ENCODE peak calls at places on chromosomes 13 and 19, in nine cellular contexts. One of them, this sample, is unnamed.

GRCh38 chr19:38304866-38305429 is 897 bp downstream of the C19orf33 start:
- DNase-seq in K562: peak; percentile 97
- DNase-seq in suprapubic skin: no peak
- DNase-seq in breast epithelium: peak; percentile 54
- DNase-seq in endothelial cell of umbilical vein: peak; percentile 70
- DNase-seq in sigmoid colon: no peak
- DNase-seq in HCT116: peak; percentile 96
- DNase-seq in transverse colon: peak; percentile 94
- DNase-seq in stomach: peak; percentile 93
- DNase-seq in this sample: no peak

GRCh38 chr19:45526143-45526542 is 18.9 kb downstream of the VASP start:
- DNase-seq in HCT116: no peak
- DNase-seq in endothelial cell of umbilical vein: peak; percentile 57
- DNase-seq in transverse colon: peak; percentile 68
- DNase-seq in suprapubic skin: no peak
- DNase-seq in sigmoid colon: peak; percentile 83
- DNase-seq in breast epithelium: peak; percentile 65
- DNase-seq in K562: peak; percentile 81
- DNase-seq in stomach: peak; percentile 70
- DNase-seq in this sample: no peak

GRCh38 chr19:6022570-6023049 is 44.7 kb upstream of the RANBP3 start:
- DNase-seq in breast epithelium: no peak
- DNase-seq in endothelial cell of umbilical vein: no peak
- DNase-seq in HCT116: no peak
- DNase-seq in transverse colon: no peak
- DNase-seq in K562: no peak
- DNase-seq in stomach: no peak
- DNase-seq in suprapubic skin: no peak
- DNase-seq in sigmoid colon: peak; percentile 58
- DNase-seq in this sample: no peak

GRCh38 chr13:40376296-40376849 is 290.1 kb downstream of the FOXO1 start:
- DNase-seq in transverse colon: no peak
- DNase-seq in breast epithelium: no peak
- DNase-seq in sigmoid colon: no peak
- DNase-seq in K562: no peak
- DNase-seq in HCT116: no peak
- DNase-seq in stomach: no peak
- DNase-seq in suprapubic skin: no peak
- DNase-seq in endothelial cell of umbilical vein: no peak
- DNase-seq in this sample: no peak

GRCh38 chr13:42279080-42279479 is 7.1 kb downstream of the AKAP11 start:
- DNase-seq in endothelial cell of umbilical vein: no peak
- DNase-seq in transverse colon: no peak
- DNase-seq in breast epithelium: no peak
- DNase-seq in HCT116: no peak
- DNase-seq in stomach: no peak
- DNase-seq in K562: no peak
- DNase-seq in suprapubic skin: no peak
- DNase-seq in sigmoid colon: no peak
- DNase-seq in this sample: no peak

GRCh38 chr13:19590423-19590822 is 29.1 kb upstream of the TPTE2 start:
- DNase-seq in sigmoid colon: no peak
- DNase-seq in endothelial cell of umbilical vein: no peak
- DNase-seq in HCT116: no peak
- DNase-seq in K562: no peak
- DNase-seq in breast epithelium: no peak
- DNase-seq in transverse colon: no peak
- DNase-seq in suprapubic skin: no peak
- DNase-seq in stomach: no peak
- DNase-seq in this sample: peak; percentile 34

GRCh38 chr13:40206241-40207109 is 460.0 kb downstream of the FOXO1 start:
- DNase-seq in breast epithelium: no peak
- DNase-seq in suprapubic skin: no peak
- DNase-seq in transverse colon: no peak
- DNase-seq in stomach: peak; percentile 46
- DNase-seq in endothelial cell of umbilical vein: peak; percentile 88
- DNase-seq in HCT116: no peak
- DNase-seq in K562: no peak
- DNase-seq in sigmoid colon: no peak
- DNase-seq in this sample: no peak

GRCh38 chr19:5452594-5453565 is 2.3 kb upstream of the ZNRF4 start:
- DNase-seq in HCT116: peak; percentile 78
- DNase-seq in suprapubic skin: no peak
- DNase-seq in stomach: no peak
- DNase-seq in endothelial cell of umbilical vein: no peak
- DNase-seq in breast epithelium: no peak
- DNase-seq in transverse colon: no peak
- DNase-seq in K562: peak; percentile 85
- DNase-seq in sigmoid colon: no peak
- DNase-seq in this sample: no peak

GRCh38 chr13:68676513-68677115 is 1431.0 kb upstream of the ATXN8OS start:
- DNase-seq in breast epithelium: no peak
- DNase-seq in stomach: no peak
- DNase-seq in transverse colon: no peak
- DNase-seq in suprapubic skin: no peak
- DNase-seq in sigmoid colon: no peak
- DNase-seq in K562: no peak
- DNase-seq in HCT116: no peak
- DNase-seq in endothelial cell of umbilical vein: no peak
- DNase-seq in this sample: no peak

GRCh38 chr19:39499082-39499642 is 415 bp downstream of the DLL3 start:
- DNase-seq in HCT116: no peak
- DNase-seq in stomach: no peak
- DNase-seq in suprapubic skin: no peak
- DNase-seq in breast epithelium: no peak
- DNase-seq in sigmoid colon: no peak
- DNase-seq in transverse colon: no peak
- DNase-seq in endothelial cell of umbilical vein: no peak
- DNase-seq in K562: no peak
- DNase-seq in this sample: no peak

GRCh38 chr13:29758591-29759114 is 91.8 kb downstream of the UBL3 start:
- DNase-seq in endothelial cell of umbilical vein: no peak
- DNase-seq in HCT116: no peak
- DNase-seq in transverse colon: peak; percentile 70
- DNase-seq in sigmoid colon: no peak
- DNase-seq in suprapubic skin: no peak
- DNase-seq in breast epithelium: no peak
- DNase-seq in K562: no peak
- DNase-seq in stomach: peak; percentile 35
- DNase-seq in this sample: no peak

GRCh38 chr13:38141792-38142191 is 207.9 kb upstream of the UFM1 start:
- DNase-seq in suprapubic skin: no peak
- DNase-seq in HCT116: no peak
- DNase-seq in transverse colon: no peak
- DNase-seq in endothelial cell of umbilical vein: peak; percentile 35
- DNase-seq in breast epithelium: no peak
- DNase-seq in K562: no peak
- DNase-seq in stomach: no peak
- DNase-seq in sigmoid colon: no peak
- DNase-seq in this sample: no peak

GRCh38 chr13:112176746-112177119 is 109.8 kb downstream of the SOX1 start:
- DNase-seq in HCT116: no peak
- DNase-seq in stomach: no peak
- DNase-seq in breast epithelium: no peak
- DNase-seq in suprapubic skin: peak; percentile 66
- DNase-seq in endothelial cell of umbilical vein: no peak
- DNase-seq in sigmoid colon: no peak
- DNase-seq in transverse colon: no peak
- DNase-seq in K562: no peak
- DNase-seq in this sample: no peak

GRCh38 chr13:112178769-112179168 is 111.8 kb downstream of the SOX1 start:
- DNase-seq in K562: no peak
- DNase-seq in endothelial cell of umbilical vein: no peak
- DNase-seq in sigmoid colon: no peak
- DNase-seq in HCT116: no peak
- DNase-seq in stomach: no peak
- DNase-seq in breast epithelium: no peak
- DNase-seq in transverse colon: no peak
- DNase-seq in suprapubic skin: peak; percentile 31
- DNase-seq in this sample: no peak

GRCh38 chr13:112177889-112178288 is 110.9 kb downstream of the SOX1 start:
- DNase-seq in sigmoid colon: no peak
- DNase-seq in HCT116: no peak
- DNase-seq in K562: no peak
- DNase-seq in endothelial cell of umbilical vein: no peak
- DNase-seq in breast epithelium: no peak
- DNase-seq in transverse colon: no peak
- DNase-seq in stomach: no peak
- DNase-seq in suprapubic skin: peak; percentile 74
- DNase-seq in this sample: no peak

GRCh38 chr13:112179421-112179820 is 112.5 kb downstream of the SOX1 start:
- DNase-seq in breast epithelium: no peak
- DNase-seq in K562: no peak
- DNase-seq in HCT116: no peak
- DNase-seq in stomach: no peak
- DNase-seq in sigmoid colon: no peak
- DNase-seq in suprapubic skin: peak; percentile 72
- DNase-seq in endothelial cell of umbilical vein: no peak
- DNase-seq in transverse colon: no peak
- DNase-seq in this sample: no peak

DNA sequence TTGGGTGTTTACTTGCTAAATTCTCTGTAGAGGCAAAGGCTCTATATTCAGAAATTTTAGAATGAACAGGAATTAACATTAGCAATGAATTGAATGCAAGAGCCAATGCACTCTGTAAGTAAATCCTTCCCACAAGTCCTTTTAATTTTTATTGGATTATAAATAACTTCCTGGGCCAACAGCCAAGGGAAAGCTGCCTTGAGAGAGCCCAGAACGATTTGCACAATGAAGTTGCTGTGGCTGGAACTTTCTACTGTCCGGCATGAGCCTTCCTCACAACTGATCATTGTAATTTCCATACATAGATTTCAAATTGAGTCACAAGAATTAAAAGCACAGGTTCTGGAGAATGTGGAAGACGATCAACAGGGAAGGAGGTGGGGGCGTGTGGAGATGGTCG is 110.5 kb downstream of the SOX1 start:
- DNase-seq in breast epithelium: no peak
- DNase-seq in K562: no peak
- DNase-seq in transverse colon: no peak
- DNase-seq in stomach: no peak
- DNase-seq in HCT116: no peak
- DNase-seq in suprapubic skin: no peak
- DNase-seq in endothelial cell of umbilical vein: no peak
- DNase-seq in sigmoid colon: no peak
- DNase-seq in this sample: no peak
- TF ChIP-seq POLR2AphosphoS5 in breast epithelium: no peak
- TF ChIP-seq POLR2AphosphoS5 in K562: no peak
- TF ChIP-seq POLR2AphosphoS5 in transverse colon: no peak
- TF ChIP-seq POLR2AphosphoS5 in stomach: no peak
- TF ChIP-seq POLR2AphosphoS5 in HCT116: no peak
- TF ChIP-seq POLR2AphosphoS5 in suprapubic skin: no peak
- TF ChIP-seq POLR2AphosphoS5 in endothelial cell of umbilical vein: no peak
- TF ChIP-seq POLR2AphosphoS5 in sigmoid colon: no peak
- TF ChIP-seq POLR2AphosphoS5 in this sample: no peak

DNA sequence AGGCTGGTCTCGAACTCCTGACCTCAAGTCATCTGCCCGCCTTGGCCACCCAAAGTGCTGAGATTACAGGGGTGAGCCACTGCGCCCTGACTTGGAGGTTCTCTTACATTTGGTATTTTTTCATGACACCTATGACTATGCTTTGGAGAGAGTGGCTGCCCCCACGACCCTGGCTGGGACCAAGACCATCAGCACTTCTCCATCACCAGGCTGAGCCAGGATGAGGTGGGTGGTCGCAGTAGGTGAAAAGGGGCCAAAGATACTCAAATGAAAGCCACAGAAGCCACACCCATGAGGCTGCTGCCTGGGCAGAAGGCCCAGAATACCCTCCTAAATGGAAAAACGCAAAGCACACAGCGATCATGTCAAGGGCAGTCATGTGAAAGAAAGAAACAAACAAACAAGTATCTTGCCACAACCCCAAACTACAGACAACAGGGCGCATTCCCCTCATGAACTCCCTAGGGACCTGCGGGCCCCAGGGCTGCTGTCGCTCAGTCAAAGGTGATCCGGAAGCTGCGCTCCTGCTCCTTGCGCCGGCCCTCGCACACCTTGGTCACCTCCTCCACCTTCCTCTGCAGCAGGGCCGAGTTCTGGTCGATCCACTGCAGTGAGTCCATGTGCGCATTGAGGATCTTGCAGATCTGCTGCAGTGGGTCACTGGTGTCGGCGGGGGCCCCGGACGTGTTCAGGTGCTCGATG is 11.2 kb upstream of the IL4I1 start:
- DNase-seq in suprapubic skin: no peak
- DNase-seq in K562: no peak
- DNase-seq in transverse colon: no peak
- DNase-seq in sigmoid colon: no peak
- DNase-seq in HCT116: no peak
- DNase-seq in endothelial cell of umbilical vein: no peak
- DNase-seq in breast epithelium: no peak
- DNase-seq in stomach: no peak
- DNase-seq in this sample: no peak
- TF ChIP-seq POLR2A in suprapubic skin: no peak
- TF ChIP-seq POLR2A in K562: no peak
- TF ChIP-seq POLR2A in transverse colon: no peak
- TF ChIP-seq POLR2A in sigmoid colon: no peak
- TF ChIP-seq POLR2A in HCT116: no peak
- TF ChIP-seq POLR2A in endothelial cell of umbilical vein: no peak
- TF ChIP-seq POLR2A in breast epithelium: no peak
- TF ChIP-seq POLR2A in stomach: no peak
- TF ChIP-seq POLR2A in this sample: no peak

GRCh38 chr13:52374873-52375411 is 31.0 kb downstream of the THSD1 start:
- DNase-seq in stomach: no peak
- DNase-seq in sigmoid colon: no peak
- DNase-seq in HCT116: no peak
- DNase-seq in K562: no peak
- DNase-seq in transverse colon: no peak
- DNase-seq in endothelial cell of umbilical vein: peak; percentile 10
- DNase-seq in suprapubic skin: no peak
- DNase-seq in breast epithelium: no peak
- DNase-seq in this sample: no peak
- H3K27ac ChIP-seq in stomach: no peak overlapping the region
- H3K27ac ChIP-seq in sigmoid colon: no peak overlapping the region
- H3K27ac ChIP-seq in HCT116: no peak overlapping the region
- H3K27ac ChIP-seq in K562: no peak overlapping the region
- H3K27ac ChIP-seq in transverse colon: no peak overlapping the region
- H3K27ac ChIP-seq in endothelial cell of umbilical vein: no peak overlapping the region
- H3K27ac ChIP-seq in suprapubic skin: no peak overlapping the region
- H3K27ac ChIP-seq in breast epithelium: no peak overlapping the region
- H3K27ac ChIP-seq in this sample: no peak overlapping the region

DNA sequence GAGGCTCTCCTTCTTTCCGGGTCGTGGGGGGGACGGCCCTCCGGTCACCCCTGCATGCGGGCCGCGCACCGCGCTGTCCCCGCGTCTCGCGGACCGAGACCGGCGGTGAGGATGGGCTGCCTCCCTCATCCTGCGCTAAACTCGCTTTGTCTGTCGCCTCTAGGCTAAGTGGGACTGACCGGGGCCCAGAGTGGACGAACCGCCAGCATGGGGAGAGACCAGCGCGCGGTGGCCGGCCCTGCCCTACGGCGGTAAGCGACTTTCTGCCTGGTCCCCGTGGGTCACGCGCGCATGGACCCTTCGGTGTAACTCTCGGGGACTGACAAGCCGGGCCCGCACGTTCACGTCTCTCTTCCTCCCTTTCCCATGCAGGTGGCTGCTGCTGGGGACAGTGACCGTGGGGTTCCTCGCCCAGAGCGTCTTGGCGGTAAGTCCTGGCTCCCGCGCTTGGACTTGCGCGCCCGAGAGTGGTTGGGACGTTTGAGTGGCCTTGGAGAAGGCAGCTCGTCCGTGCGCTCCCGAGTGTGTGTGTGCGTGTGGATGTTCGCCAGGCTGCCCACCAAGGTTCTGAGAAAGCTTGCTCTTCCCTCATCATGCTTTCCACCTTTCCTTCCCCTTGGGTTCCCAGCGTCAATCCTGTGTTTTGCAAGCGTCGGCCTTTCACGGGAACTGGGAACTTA is 753 bp downstream of the COL4A2 start:
- DNase-seq in transverse colon: no peak
- DNase-seq in suprapubic skin: no peak
- DNase-seq in stomach: no peak
- DNase-seq in K562: no peak
- DNase-seq in HCT116: no peak
- DNase-seq in sigmoid colon: peak; percentile 77
- DNase-seq in breast epithelium: peak; percentile 17
- DNase-seq in endothelial cell of umbilical vein: peak; percentile 60
- DNase-seq in this sample: no peak
- TF ChIP-seq POLR2AphosphoS5 in transverse colon: no peak
- TF ChIP-seq POLR2AphosphoS5 in suprapubic skin: no peak
- TF ChIP-seq POLR2AphosphoS5 in stomach: peak; percentile 2
- TF ChIP-seq POLR2AphosphoS5 in K562: no peak
- TF ChIP-seq POLR2AphosphoS5 in HCT116: no peak
- TF ChIP-seq POLR2AphosphoS5 in sigmoid colon: no peak
- TF ChIP-seq POLR2AphosphoS5 in breast epithelium: no peak
- TF ChIP-seq POLR2AphosphoS5 in endothelial cell of umbilical vein: no peak
- TF ChIP-seq POLR2AphosphoS5 in this sample: peak; percentile 5